ENCODE peak calls at places on chromosomes 1 and 21, in eight cellular contexts. A is fibroblast of mammary gland, D is endothelial cell, I is fibroblast of lung, E is mucosa of descending colon, C is cardiac fibroblast, S is heart left ventricle, V is bronchial epithelial cell. W is an unnamed sample.

GRCh38 chr1:196317535-196318522 is 290.4 kb downstream of the KCNT2 start:
- DNase-seq in A (peak), D (peak), I (peak), E (no peak), C (peak), S (no peak), V (peak), W (peak)

GRCh38 chr1:94668528-94668927 is 127.0 kb upstream of the F3 start:
- DNase-seq in A (no peak), D (no peak), I (no peak), E (no peak), C (no peak), S (no peak), V (no peak), W (no peak)

GRCh38 chr1:44801491-44802305 is 1.5 kb downstream of the PLK3 start:
- DNase-seq in A (no peak), D (no peak), I (no peak), E (peak), C (peak), S (peak), V (peak), W (peak)

GRCh38 chr1:181353526-181353925 is 129.8 kb upstream of the CACNA1E start:
- DNase-seq in A (no peak), D (no peak), I (no peak), E (no peak), C (no peak), S (no peak), V (peak), W (no peak)

GRCh38 chr21:30194701-30195299 is 21.1 kb downstream of the CLDN8 start:
- DNase-seq in A (peak), D (peak), I (peak), E (no peak), C (peak), S (no peak), V (peak), W (peak)

GRCh38 chr1:168408531-168409242 is 128.0 kb downstream of the TBX19 start:
- DNase-seq in A (peak), D (no peak), I (no peak), E (no peak), C (peak), S (no peak), V (peak), W (peak)

GRCh38 chr1:54872041-54872342 is 15.0 kb downstream of the DHCR24 start:
- DNase-seq in A (no peak), D (no peak), I (no peak), E (no peak), C (no peak), S (no peak), V (no peak), W (no peak)

GRCh38 chr1:201386208-201386607 is 8.7 kb upstream of the TNNT2 start:
- DNase-seq in A (no peak), D (no peak), I (no peak), E (no peak), C (no peak), S (no peak), V (no peak), W (no peak)

GRCh38 chr1:6385673-6386191 is 7.8 kb downstream of the ACOT7 start:
- DNase-seq in A (peak), D (peak), I (peak), E (no peak), C (peak), S (peak), V (peak), W (peak)

GRCh38 chr1:198932351-198932991 is 293.6 kb downstream of the PTPRC start:
- DNase-seq in A (no peak), D (no peak), I (peak), E (no peak), C (peak), S (no peak), V (peak), W (peak)

GRCh38 chr1:23019094-23019850 is at the start of gene KDM1A:
- DNase-seq in A (peak), D (peak), I (peak), E (peak), C (peak), S (peak), V (peak), W (peak)
- TF ChIP-seq CTCF in A (no peak), D (no peak), I (no peak), E (no peak), C (no peak), S (peak), V (peak), W (no peak)

DNA sequence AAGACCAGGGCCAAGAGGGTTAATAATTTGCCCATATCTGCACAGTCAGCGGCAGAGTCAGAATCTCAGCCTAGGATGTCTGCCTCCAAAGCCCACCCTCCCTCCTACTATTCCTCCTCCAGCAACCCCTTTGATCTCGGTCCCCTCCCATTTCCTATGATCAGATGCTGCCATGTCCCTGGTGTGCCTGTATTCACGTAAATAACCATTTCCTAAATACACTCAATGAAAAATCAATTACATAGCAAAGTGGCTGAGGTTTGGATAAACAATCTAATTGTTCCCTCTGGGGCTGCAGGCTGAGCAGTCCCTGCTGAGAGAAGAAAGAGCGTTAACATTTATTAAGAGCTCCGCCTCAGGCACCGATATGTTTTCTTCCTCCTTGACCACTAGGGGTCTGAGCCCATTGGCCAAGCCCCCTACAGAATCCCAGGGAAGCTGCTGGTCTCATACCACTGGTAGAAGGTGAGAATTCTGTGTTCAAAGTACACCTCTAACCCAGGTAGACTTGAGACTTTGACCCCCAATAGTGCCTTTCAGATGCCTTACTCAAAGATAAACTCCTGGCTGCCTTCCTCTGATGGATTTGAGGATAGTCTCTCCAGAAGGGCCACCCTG is 34.0 kb upstream of the CAMK1G start:
- DNase-seq in A (no peak), D (peak), I (no peak), E (no peak), C (no peak), S (no peak), V (no peak), W (no peak)
- TF ChIP-seq CTCF in A (no peak), D (peak), I (no peak), E (no peak), C (no peak), S (peak), V (no peak), W (no peak)

GRCh38 chr1:207020016-207020708 is 12.4 kb downstream of the C1orf116 start:
- DNase-seq in A (no peak), D (no peak), I (no peak), E (no peak), C (no peak), S (no peak), V (peak), W (peak)

GRCh38 chr1:207021876-207022596 is 10.5 kb downstream of the C1orf116 start:
- DNase-seq in A (no peak), D (no peak), I (no peak), E (no peak), C (no peak), S (no peak), V (no peak), W (peak)

GRCh38 chr1:207020709-207021107 is 11.8 kb downstream of the C1orf116 start:
- DNase-seq in A (no peak), D (no peak), I (no peak), E (no peak), C (peak), S (no peak), V (peak), W (peak)

GRCh38 chr1:207022996-207023679 is 9.4 kb downstream of the C1orf116 start:
- DNase-seq in A (no peak), D (no peak), I (no peak), E (no peak), C (no peak), S (no peak), V (no peak), W (no peak)

DNA sequence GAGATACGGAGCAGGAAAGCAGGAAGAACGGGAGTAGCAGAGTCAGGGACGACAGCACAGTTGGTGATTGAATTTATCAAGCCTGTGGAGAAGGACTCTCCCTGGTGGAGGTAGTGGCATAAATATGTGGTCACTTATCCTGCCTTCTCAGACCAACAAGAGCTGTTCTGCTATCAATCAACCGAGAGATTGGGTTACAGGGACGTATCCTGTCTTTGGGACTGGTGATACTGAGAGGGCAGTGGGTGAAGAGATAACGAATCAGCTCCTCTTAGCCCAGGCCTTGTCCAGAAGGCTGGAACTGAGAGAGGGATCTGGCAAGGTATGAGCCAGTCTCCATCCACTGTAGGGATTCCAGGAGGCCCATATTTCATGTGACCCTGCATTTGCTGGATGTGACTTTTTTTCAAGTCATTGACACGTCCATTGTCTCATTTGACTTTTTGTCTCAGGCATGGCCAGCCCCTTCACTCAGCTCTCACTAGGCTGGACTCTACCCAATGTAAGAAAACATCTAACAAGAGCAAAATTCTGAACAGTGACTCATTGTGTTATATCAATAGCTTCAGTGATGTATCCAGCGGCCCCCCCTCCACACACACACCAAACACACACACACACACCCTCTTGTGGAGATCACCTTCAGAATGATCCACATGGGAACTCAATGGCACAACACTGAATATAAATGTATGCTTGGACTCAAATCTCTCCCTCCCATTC is 11.3 kb downstream of the C1orf116 start:
- DNase-seq in A (no peak), D (no peak), I (peak), E (no peak), C (peak), S (no peak), V (peak), W (peak)
- TF ChIP-seq CTCF in A (no peak), D (no peak), I (no peak), E (no peak), C (no peak), S (no peak), V (no peak), W (no peak)

DNA sequence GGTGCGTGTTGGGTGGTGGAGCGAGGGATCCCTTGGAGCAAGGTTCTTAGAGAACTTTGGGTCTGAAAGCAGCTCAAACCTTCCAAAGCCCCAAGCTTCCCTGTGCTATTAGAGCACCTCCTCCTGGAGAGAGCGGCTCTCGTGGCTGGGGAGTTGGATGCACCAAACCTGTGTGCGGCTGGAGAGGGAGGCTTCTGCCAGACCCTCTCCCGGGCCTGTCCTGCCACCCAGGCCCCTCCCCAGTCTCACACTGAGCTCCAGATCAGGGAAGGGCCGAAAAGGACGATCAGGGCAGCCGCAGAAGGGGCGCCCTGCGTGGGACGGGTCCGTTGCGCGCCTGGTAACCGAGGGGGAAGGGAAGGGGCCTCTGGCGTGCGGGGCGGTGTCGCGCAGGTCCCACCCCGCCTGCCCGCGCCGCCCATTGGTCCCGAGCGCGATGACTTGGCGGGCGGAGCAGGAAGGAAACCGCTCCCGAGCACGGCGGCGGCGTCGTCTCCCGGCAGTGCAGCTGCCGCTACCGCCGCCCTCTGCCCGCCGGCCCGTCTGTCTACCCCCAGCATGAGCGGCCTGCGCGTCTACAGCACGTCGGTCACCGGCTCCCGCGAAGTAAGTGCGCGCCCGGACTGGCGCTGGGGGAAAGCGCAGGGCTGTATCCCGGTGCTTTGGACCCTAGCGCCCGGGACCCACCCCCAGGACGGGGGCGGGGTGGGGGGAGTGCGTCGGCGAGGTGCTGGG is at the start of gene SH3BGRL3:
- DNase-seq in A (peak), D (peak), I (peak), E (peak), C (peak), S (peak), V (peak), W (peak)
- TF ChIP-seq CTCF in A (peak), D (no peak), I (peak), E (peak), C (peak), S (peak), V (peak), W (no peak)

DNA sequence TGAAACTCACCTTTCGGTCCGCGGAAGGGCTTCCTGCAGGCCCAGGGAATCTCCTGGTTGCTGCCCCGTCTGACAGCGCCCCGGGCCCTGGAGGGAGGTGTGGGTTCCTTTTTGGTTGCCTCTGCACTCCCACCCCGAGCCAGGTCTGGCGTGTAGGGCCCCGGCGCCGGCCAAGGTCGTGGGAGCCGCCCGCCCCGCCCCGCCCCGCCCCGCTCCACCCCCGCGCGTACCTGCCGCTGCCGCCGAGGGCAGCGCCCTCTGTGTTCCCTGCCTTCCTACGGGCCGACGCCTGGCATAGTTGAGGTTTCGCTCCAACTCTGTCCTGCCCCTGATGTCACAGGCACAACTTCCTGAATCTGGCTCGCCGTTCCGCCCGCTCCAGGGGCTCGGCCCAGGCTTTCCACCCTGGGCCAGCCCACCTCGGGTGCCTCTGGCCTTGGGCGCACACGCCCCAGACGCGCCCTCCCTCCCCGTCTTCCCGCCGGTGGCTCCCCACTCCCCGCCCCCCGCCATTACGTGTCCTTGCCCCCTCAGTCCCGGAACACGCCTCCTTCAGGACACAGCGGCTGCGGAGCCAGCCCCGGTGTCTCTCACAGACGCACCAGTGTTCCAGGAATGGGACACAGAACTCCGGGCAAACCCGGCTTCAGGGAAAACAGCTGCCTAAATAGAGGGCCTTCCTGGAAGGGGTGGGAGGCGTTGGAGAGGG is at the start of gene KIAA0040:
- DNase-seq in A (no peak), D (peak), I (no peak), E (peak), C (peak), S (peak), V (peak), W (peak)
- TF ChIP-seq CTCF in A (no peak), D (no peak), I (no peak), E (no peak), C (no peak), S (peak), V (peak), W (no peak)

W was measured in MCF 10A.